ENCODE peak calls at places on chromosomes 13 and 19, in six cellular contexts. M is B cell; J is glutamatergic neuron; F is CD4-positive, CD25-positive, alpha-beta regulatory T cell; S is AG09319; O is AG04450. C is an unnamed sample.

GRCh38 chr19:18612772-18613588 is at the start of gene TMEM59L:
- DNase-seq in M (no peak), J (peak), F (peak), S (no peak), O (no peak), C (peak)

GRCh38 chr13:102571075-102571474 is 25.7 kb upstream of the TPP2 start:
- DNase-seq in M (no peak), J (peak), F (no peak), S (no peak), O (no peak), C (peak)

GRCh38 chr13:106905380-106906259 is 337.7 kb upstream of the ARGLU1 start:
- DNase-seq in M (no peak), J (no peak), F (no peak), S (no peak), O (no peak), C (no peak)

GRCh38 chr13:51638497-51638871 is 54.2 kb downstream of the WDFY2 start:
- DNase-seq in M (no peak), J (no peak), F (no peak), S (no peak), O (no peak), C (no peak)

GRCh38 chr19:16496613-16496983 is 404 bp downstream of the C19orf44 start:
- DNase-seq in M (no peak), J (no peak), F (no peak), S (no peak), O (no peak), C (no peak)

GRCh38 chr19:32387701-32388392 is 17.7 kb upstream of the DPY19L3 start:
- DNase-seq in M (no peak), J (no peak), F (no peak), S (peak), O (no peak), C (no peak)

GRCh38 chr13:35727881-35728280 is 251.4 kb upstream of the MAB21L1 start:
- DNase-seq in M (no peak), J (no peak), F (no peak), S (no peak), O (no peak), C (no peak)

GRCh38 chr13:33797622-33798021 is 20.3 kb upstream of the RFC3 start:
- DNase-seq in M (no peak), J (no peak), F (no peak), S (no peak), O (no peak), C (no peak)

GRCh38 chr19:56813531-56813930 is 27.0 kb downstream of the PEG3 start:
- DNase-seq in M (no peak), J (no peak), F (no peak), S (no peak), O (no peak), C (no peak)

GRCh38 chr13:44676534-44676933 is 100.4 kb upstream of the TSC22D1 start:
- DNase-seq in M (no peak), J (no peak), F (no peak), S (no peak), O (no peak), C (no peak)

GRCh38 chr13:55948175-55948574 is 1192.5 kb upstream of the PRR20A start:
- DNase-seq in M (no peak), J (no peak), F (no peak), S (no peak), O (no peak), C (no peak)

GRCh38 chr19:14632286-14632685 is 42.4 kb downstream of the ADGRE3 start:
- DNase-seq in M (no peak), J (no peak), F (no peak), S (no peak), O (no peak), C (peak)

GRCh38 chr13:40974460-40975407 is 44.4 kb downstream of the ELF1 start:
- DNase-seq in M (no peak), J (no peak), F (peak), S (no peak), O (no peak), C (peak)

GRCh38 chr19:813359-814107 is 8.2 kb downstream of the PLPPR3 start:
- DNase-seq in M (no peak), J (no peak), F (no peak), S (no peak), O (no peak), C (no peak)

GRCh38 chr13:64912141-64912540 is 2318.0 kb downstream of the PCDH9 start:
- DNase-seq in M (no peak), J (no peak), F (no peak), S (no peak), O (peak), C (no peak)

GRCh38 chr13:40798380-40798779 is 9.0 kb downstream of the SLC25A15 start:
- DNase-seq in M (no peak), J (no peak), F (no peak), S (no peak), O (no peak), C (no peak)

GRCh38 chr19:29379257-29379986 is 146.4 kb upstream of the VSTM2B start:
- DNase-seq in M (no peak), J (no peak), F (no peak), S (no peak), O (no peak), C (no peak)